ENCODE peak calls at places on chromosomes 1 and 21, in nine cellular contexts. X is HCT116, V is WTC11, K is A549, Z is SK-N-SH, E is GM12878, O is endothelial cell of umbilical vein, J is HepG2, S is H1. W is an unnamed sample.

GRCh38 chr1:112818990-112819689 is 104.0 kb upstream of the PPM1J start:
- DNase-seq in X (no peak), V (no peak), K (no peak), Z (no peak), E (no peak), O (peak), J (no peak), S (no peak), W (peak)

GRCh38 chr1:156497743-156498446 is 2.7 kb downstream of the MEF2D start:
- DNase-seq in X (no peak), V (no peak), K (no peak), Z (no peak), E (no peak), O (no peak), J (no peak), S (no peak), W (no peak)

GRCh38 chr1:6358144-6358624 is 35.4 kb downstream of the ACOT7 start:
- DNase-seq in X (no peak), V (no peak), K (no peak), Z (no peak), E (no peak), O (no peak), J (no peak), S (no peak), W (no peak)

GRCh38 chr1:41846595-41846994 is 72.1 kb downstream of the HIVEP3 start:
- DNase-seq in X (no peak), V (no peak), K (no peak), Z (no peak), E (no peak), O (peak), J (no peak), S (no peak), W (no peak)

GRCh38 chr1:110390692-110391232 is at the start of gene SLC16A4:
- DNase-seq in X (no peak), V (no peak), K (peak), Z (peak), E (no peak), O (peak), J (peak), S (no peak), W (no peak)

GRCh38 chr1:205226868-205227583 is 720 bp upstream of the TMCC2 start:
- DNase-seq in X (peak), V (no peak), K (peak), Z (peak), E (no peak), O (peak), J (peak), S (no peak), W (no peak)

GRCh38 chr1:209231476-209232156 is 351.9 kb upstream of the CAMK1G start:
- DNase-seq in X (no peak), V (peak), K (no peak), Z (no peak), E (no peak), O (no peak), J (no peak), S (no peak), W (no peak)

GRCh38 chr1:210709694-210710093 is 381.0 kb downstream of the HHAT start:
- DNase-seq in X (no peak), V (no peak), K (no peak), Z (no peak), E (no peak), O (no peak), J (no peak), S (no peak), W (no peak)

DNA sequence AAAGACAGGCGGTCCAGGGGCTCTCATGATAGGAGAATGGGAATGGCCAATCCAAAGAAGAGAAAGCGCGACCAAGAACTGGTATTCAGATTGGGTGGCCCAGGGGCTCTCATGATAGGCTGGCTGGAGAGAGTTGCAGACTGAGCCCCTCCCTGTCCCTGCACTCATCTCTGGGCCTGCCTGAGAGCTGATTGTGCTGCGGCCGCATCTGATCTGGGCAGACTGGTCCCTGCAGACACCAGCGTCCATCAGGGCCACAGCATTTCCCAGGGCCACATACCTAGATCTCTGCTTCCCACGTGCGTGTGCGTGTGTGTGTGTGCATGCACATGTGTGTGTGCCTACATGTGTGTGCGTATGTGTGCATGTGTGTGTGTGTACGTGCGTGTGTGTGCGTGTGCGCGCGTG is 30.4 kb upstream of the MAN1C1 start:
- DNase-seq in X (no peak), V (peak), K (no peak), Z (no peak), E (no peak), O (no peak), J (no peak), S (no peak), W (no peak)
- TF ChIP-seq MAX in X (no peak), V (no peak), K (no peak), Z (no peak), E (no peak), O (no peak), J (no peak), S (no peak), W (no peak)

GRCh38 chr1:78047131-78047530 is 1.4 kb downstream of the GIPC2 start:
- DNase-seq in X (no peak), V (no peak), K (no peak), Z (no peak), E (no peak), O (peak), J (no peak), S (no peak), W (no peak)
- TF ChIP-seq MAX in X (no peak), V (no peak), K (no peak), Z (no peak), E (no peak), O (no peak), J (no peak), S (no peak), W (no peak)

GRCh38 chr1:40785446-40785845 is 1.9 kb downstream of the KCNQ4 start:
- DNase-seq in X (no peak), V (no peak), K (no peak), Z (no peak), E (no peak), O (no peak), J (no peak), S (no peak), W (no peak)

GRCh38 chr1:40787733-40788560 is 4.4 kb downstream of the KCNQ4 start:
- DNase-seq in X (no peak), V (no peak), K (no peak), Z (no peak), E (no peak), O (no peak), J (no peak), S (no peak), W (no peak)

GRCh38 chr1:40786995-40787705 is 3.6 kb downstream of the KCNQ4 start:
- DNase-seq in X (no peak), V (no peak), K (no peak), Z (no peak), E (no peak), O (no peak), J (no peak), S (no peak), W (no peak)

GRCh38 chr1:40784771-40785151 is 1.2 kb downstream of the KCNQ4 start:
- DNase-seq in X (no peak), V (no peak), K (no peak), Z (peak), E (no peak), O (no peak), J (no peak), S (no peak), W (no peak)

GRCh38 chr1:40786171-40786994 is 2.8 kb downstream of the KCNQ4 start:
- DNase-seq in X (no peak), V (no peak), K (no peak), Z (no peak), E (no peak), O (no peak), J (no peak), S (no peak), W (no peak)
- TF ChIP-seq MAX in X (no peak), V (no peak), K (no peak), Z (no peak), E (no peak), O (no peak), J (no peak), S (no peak), W (no peak)

GRCh38 chr1:94989911-94990463 is 63.1 kb upstream of the CNN3 start:
- DNase-seq in X (no peak), V (no peak), K (no peak), Z (no peak), E (no peak), O (peak), J (no peak), S (no peak), W (no peak)

GRCh38 chr1:94992161-94992560 is 65.3 kb upstream of the CNN3 start:
- DNase-seq in X (no peak), V (no peak), K (no peak), Z (no peak), E (no peak), O (peak), J (no peak), S (no peak), W (no peak)

GRCh38 chr1:94986783-94987182 is 59.9 kb upstream of the CNN3 start:
- DNase-seq in X (no peak), V (no peak), K (no peak), Z (no peak), E (no peak), O (no peak), J (no peak), S (no peak), W (no peak)

GRCh38 chr1:94988356-94988755 is 61.4 kb upstream of the CNN3 start:
- DNase-seq in X (no peak), V (no peak), K (no peak), Z (no peak), E (no peak), O (peak), J (no peak), S (no peak), W (no peak)

GRCh38 chr1:94989398-94989797 is 62.5 kb upstream of the CNN3 start:
- DNase-seq in X (no peak), V (no peak), K (no peak), Z (peak), E (no peak), O (no peak), J (no peak), S (no peak), W (no peak)
- TF ChIP-seq MAX in X (no peak), V (no peak), K (no peak), Z (no peak), E (no peak), O (no peak), J (no peak), S (no peak), W (no peak)

GRCh38 chr1:182389619-182390047 is 2.0 kb downstream of the GLUL start:
- DNase-seq in X (no peak), V (no peak), K (no peak), Z (peak), E (no peak), O (peak), J (peak), S (no peak), W (peak)
- TF ChIP-seq MAX in X (no peak), V (no peak), K (no peak), Z (no peak), E (no peak), O (no peak), J (no peak), S (no peak), W (no peak)

GRCh38 chr21:38683222-38683621 is 122.5 kb upstream of the ETS2 start:
- DNase-seq in X (no peak), V (no peak), K (no peak), Z (no peak), E (no peak), O (no peak), J (no peak), S (no peak), W (peak)

GRCh38 chr21:38675450-38675849 is 130.3 kb upstream of the ETS2 start:
- DNase-seq in X (no peak), V (no peak), K (no peak), Z (no peak), E (no peak), O (no peak), J (no peak), S (no peak), W (no peak)

GRCh38 chr21:38680401-38680800 is 125.3 kb upstream of the ETS2 start:
- DNase-seq in X (no peak), V (no peak), K (no peak), Z (no peak), E (no peak), O (no peak), J (no peak), S (no peak), W (no peak)

GRCh38 chr21:38678827-38679226 is 126.9 kb upstream of the ETS2 start:
- DNase-seq in X (no peak), V (no peak), K (no peak), Z (no peak), E (no peak), O (no peak), J (no peak), S (no peak), W (no peak)

DNA sequence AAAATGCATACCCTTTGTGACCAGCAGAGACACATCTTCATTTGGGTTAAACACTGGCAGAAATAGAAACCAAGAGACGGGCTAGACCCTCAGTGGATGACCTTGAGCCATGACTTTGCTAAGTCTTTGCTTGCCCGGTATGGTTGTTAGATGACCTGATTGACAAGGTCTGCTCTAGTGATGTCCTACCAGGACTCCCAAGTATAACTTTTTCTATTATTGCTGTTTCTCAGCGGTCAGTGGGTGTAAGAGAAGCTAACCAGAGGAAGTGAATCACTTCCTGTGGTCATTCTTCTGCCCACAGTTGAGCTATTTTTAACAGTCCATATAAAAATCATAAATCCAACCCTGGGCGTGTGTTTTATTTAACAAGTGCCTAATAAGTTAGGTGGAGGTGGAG is 126.2 kb upstream of the ETS2 start:
- DNase-seq in X (no peak), V (no peak), K (no peak), Z (no peak), E (peak), O (peak), J (no peak), S (no peak), W (peak)
- TF ChIP-seq MAX in X (no peak), V (no peak), K (no peak), Z (peak), E (no peak), O (no peak), J (no peak), S (no peak), W (no peak)

GRCh38 chr1:183077107-183077506 is 53.9 kb downstream of the LAMC1 start:
- DNase-seq in X (no peak), V (no peak), K (no peak), Z (no peak), E (no peak), O (no peak), J (no peak), S (no peak), W (no peak)
- TF ChIP-seq MAX in X (no peak), V (no peak), K (no peak), Z (no peak), E (no peak), O (no peak), J (no peak), S (no peak), W (no peak)